ENCODE peak calls at places on chromosomes 7 and 10, in seven cellular contexts. One of them, this sample, is unnamed.

GRCh38 chr7:42186181-42186580 is 50.8 kb downstream of the GLI3 start:
- DNase-seq in putamen: no peak
- DNase-seq in T-cell: no peak
- DNase-seq in T47D: peak
- DNase-seq in astrocyte of the spinal cord: no peak
- DNase-seq in activated T-helper 1 cell treated with anti-CD3 and anti-CD28 coated beads, Interleukin-2, amount 50 U/mL, for 16 hours: no peak
- DNase-seq in Peyer's patch: no peak
- DNase-seq in this sample: no peak

GRCh38 chr7:18593602-18594279 is 98.2 kb downstream of the HDAC9 start:
- DNase-seq in putamen: no peak
- DNase-seq in T-cell: no peak
- DNase-seq in T47D: no peak
- DNase-seq in astrocyte of the spinal cord: no peak
- DNase-seq in activated T-helper 1 cell treated with anti-CD3 and anti-CD28 coated beads, Interleukin-2, amount 50 U/mL, for 16 hours: no peak
- DNase-seq in Peyer's patch: no peak
- DNase-seq in this sample: no peak

GRCh38 chr7:130958846-130959245 is 224.8 kb upstream of the KLF14 start:
- DNase-seq in putamen: no peak
- DNase-seq in T-cell: no peak
- DNase-seq in T47D: no peak
- DNase-seq in astrocyte of the spinal cord: no peak
- DNase-seq in activated T-helper 1 cell treated with anti-CD3 and anti-CD28 coated beads, Interleukin-2, amount 50 U/mL, for 16 hours: no peak
- DNase-seq in Peyer's patch: no peak
- DNase-seq in this sample: no peak

GRCh38 chr10:64070241-64070640 is 549.0 kb downstream of the REEP3 start:
- DNase-seq in putamen: peak
- DNase-seq in T-cell: no peak
- DNase-seq in T47D: no peak
- DNase-seq in astrocyte of the spinal cord: no peak
- DNase-seq in activated T-helper 1 cell treated with anti-CD3 and anti-CD28 coated beads, Interleukin-2, amount 50 U/mL, for 16 hours: no peak
- DNase-seq in Peyer's patch: no peak
- DNase-seq in this sample: no peak

GRCh38 chr7:5532520-5533335 is 109.1 kb upstream of the TNRC18 start:
- DNase-seq in putamen: no peak
- DNase-seq in T-cell: no peak
- DNase-seq in T47D: peak
- DNase-seq in astrocyte of the spinal cord: no peak
- DNase-seq in activated T-helper 1 cell treated with anti-CD3 and anti-CD28 coated beads, Interleukin-2, amount 50 U/mL, for 16 hours: no peak
- DNase-seq in Peyer's patch: peak
- DNase-seq in this sample: no peak

GRCh38 chr10:30415613-30416012 is 18.4 kb upstream of the MAP3K8 start:
- DNase-seq in putamen: no peak
- DNase-seq in T-cell: no peak
- DNase-seq in T47D: no peak
- DNase-seq in astrocyte of the spinal cord: no peak
- DNase-seq in activated T-helper 1 cell treated with anti-CD3 and anti-CD28 coated beads, Interleukin-2, amount 50 U/mL, for 16 hours: no peak
- DNase-seq in Peyer's patch: no peak
- DNase-seq in this sample: no peak

GRCh38 chr7:130951976-130952313 is 217.9 kb upstream of the KLF14 start:
- DNase-seq in putamen: no peak
- DNase-seq in T-cell: no peak
- DNase-seq in T47D: no peak
- DNase-seq in astrocyte of the spinal cord: no peak
- DNase-seq in activated T-helper 1 cell treated with anti-CD3 and anti-CD28 coated beads, Interleukin-2, amount 50 U/mL, for 16 hours: no peak
- DNase-seq in Peyer's patch: no peak
- DNase-seq in this sample: no peak

GRCh38 chr10:63003816-63004453 is 129.2 kb upstream of the NRBF2 start:
- DNase-seq in putamen: no peak
- DNase-seq in T-cell: no peak
- DNase-seq in T47D: peak
- DNase-seq in astrocyte of the spinal cord: no peak
- DNase-seq in activated T-helper 1 cell treated with anti-CD3 and anti-CD28 coated beads, Interleukin-2, amount 50 U/mL, for 16 hours: no peak
- DNase-seq in Peyer's patch: no peak
- DNase-seq in this sample: no peak

GRCh38 chr10:35924726-35925125 is 282.6 kb upstream of the FZD8 start:
- DNase-seq in putamen: no peak
- DNase-seq in T-cell: no peak
- DNase-seq in T47D: no peak
- DNase-seq in astrocyte of the spinal cord: no peak
- DNase-seq in activated T-helper 1 cell treated with anti-CD3 and anti-CD28 coated beads, Interleukin-2, amount 50 U/mL, for 16 hours: no peak
- DNase-seq in Peyer's patch: no peak
- DNase-seq in this sample: no peak

GRCh38 chr10:16894834-16895233 is 77.6 kb upstream of the RSU1 start:
- DNase-seq in putamen: no peak
- DNase-seq in T-cell: no peak
- DNase-seq in T47D: no peak
- DNase-seq in astrocyte of the spinal cord: no peak
- DNase-seq in activated T-helper 1 cell treated with anti-CD3 and anti-CD28 coated beads, Interleukin-2, amount 50 U/mL, for 16 hours: no peak
- DNase-seq in Peyer's patch: no peak
- DNase-seq in this sample: no peak

GRCh38 chr10:57806675-57807074 is 461.0 kb downstream of the IPMK start:
- DNase-seq in putamen: no peak
- DNase-seq in T-cell: no peak
- DNase-seq in T47D: no peak
- DNase-seq in astrocyte of the spinal cord: no peak
- DNase-seq in activated T-helper 1 cell treated with anti-CD3 and anti-CD28 coated beads, Interleukin-2, amount 50 U/mL, for 16 hours: no peak
- DNase-seq in Peyer's patch: no peak
- DNase-seq in this sample: no peak